ENCODE peak calls at places on chromosomes 16 and 17, in eight cellular contexts. O, N, H, C, V, I, T and J are unnamed samples.

GRCh38 chr16:4260360-4260759 is 12.5 kb downstream of the TFAP4 start:
- DNase-seq in O (no peak), N (no peak), H (no peak), C (peak), V (no peak), I (peak), T (peak), J (peak)

GRCh38 chr16:26765087-26765486 is 301.6 kb upstream of the C16orf82 start:
- DNase-seq in O (peak), N (no peak), H (no peak), C (no peak), V (peak), I (no peak), T (no peak), J (no peak)

GRCh38 chr16:57795431-57795878 is 6.8 kb downstream of the KIFC3 start:
- DNase-seq in O (peak), N (peak), H (no peak), C (peak), V (peak), I (peak), T (peak), J (peak)

GRCh38 chr17:4658478-4659305 is 17.2 kb upstream of the ALOX15 start:
- DNase-seq in O (no peak), N (no peak), H (no peak), C (no peak), V (no peak), I (no peak), T (no peak), J (peak)

GRCh38 chr16:46632778-46633733 is 11.9 kb upstream of the SHCBP1 start:
- DNase-seq in O (no peak), N (no peak), H (no peak), C (no peak), V (no peak), I (no peak), T (no peak), J (no peak)

GRCh38 chr17:46794318-46794717 is 24.2 kb downstream of the WNT3 start:
- DNase-seq in O (no peak), N (no peak), H (no peak), C (no peak), V (no peak), I (no peak), T (no peak), J (no peak)

GRCh38 chr17:75263051-75263450 is 1.4 kb downstream of the MRPS7 start:
- DNase-seq in O (no peak), N (no peak), H (no peak), C (no peak), V (no peak), I (no peak), T (no peak), J (no peak)

GRCh38 chr16:58474296-58474695 is 25.6 kb upstream of the NDRG4 start:
- DNase-seq in O (no peak), N (no peak), H (no peak), C (no peak), V (no peak), I (no peak), T (no peak), J (no peak)

GRCh38 chr17:35590249-35590824 is 3.2 kb downstream of the AP2B1 start:
- DNase-seq in O (no peak), N (no peak), H (no peak), C (no peak), V (no peak), I (no peak), T (no peak), J (no peak)

GRCh38 chr17:16952401-16952800 is 19.5 kb downstream of the TNFRSF13B start:
- DNase-seq in O (no peak), N (no peak), H (no peak), C (no peak), V (no peak), I (no peak), T (no peak), J (no peak)

GRCh38 chr17:4881761-4882555 is 17.4 kb upstream of the C17orf107 start:
- DNase-seq in O (peak), N (peak), H (no peak), C (peak), V (peak), I (peak), T (peak), J (peak)

GRCh38 chr16:11734025-11734652 is 8.5 kb downstream of the TXNDC11 start:
- DNase-seq in O (peak), N (no peak), H (no peak), C (no peak), V (no peak), I (peak), T (no peak), J (no peak)

GRCh38 chr17:41547921-41548843 is 20.1 kb upstream of the KRT19 start:
- DNase-seq in O (no peak), N (peak), H (peak), C (peak), V (peak), I (peak), T (peak), J (peak)

GRCh38 chr16:88468289-88469129 is 15.4 kb downstream of the ZFPM1 start:
- DNase-seq in O (peak), N (peak), H (no peak), C (no peak), V (peak), I (no peak), T (peak), J (peak)

GRCh38 chr16:65663774-65664173 is 541.9 kb upstream of the CDH11 start:
- DNase-seq in O (no peak), N (no peak), H (no peak), C (no peak), V (no peak), I (no peak), T (no peak), J (peak)

GRCh38 chr17:36001862-36002603 is 680 bp upstream of the CCL15 start:
- DNase-seq in O (no peak), N (no peak), H (peak), C (no peak), V (peak), I (peak), T (no peak), J (peak)

GRCh38 chr16:66091462-66091861 is 275.0 kb upstream of the CDH5 start:
- DNase-seq in O (no peak), N (no peak), H (no peak), C (no peak), V (no peak), I (no peak), T (no peak), J (no peak)

GRCh38 chr17:4551141-4551540 is 4.0 kb downstream of the MYBBP1A start:
- DNase-seq in O (no peak), N (no peak), H (no peak), C (no peak), V (peak), I (no peak), T (no peak), J (no peak)

GRCh38 chr16:30541502-30542329 is 7.1 kb upstream of the ZNF747 start:
- DNase-seq in O (no peak), N (no peak), H (no peak), C (no peak), V (no peak), I (peak), T (no peak), J (peak)

GRCh38 chr17:6610011-6610410 is 30.5 kb downstream of the KIAA0753 start:
- DNase-seq in O (no peak), N (no peak), H (no peak), C (no peak), V (no peak), I (no peak), T (no peak), J (no peak)

GRCh38 chr16:82935781-82936180 is 309.0 kb downstream of the CDH13 start:
- DNase-seq in O (no peak), N (no peak), H (no peak), C (no peak), V (no peak), I (no peak), T (no peak), J (no peak)

GRCh38 chr16:25051446-25052160 is 36.4 kb upstream of the ARHGAP17 start:
- DNase-seq in O (peak), N (no peak), H (no peak), C (no peak), V (peak), I (no peak), T (peak), J (peak)

GRCh38 chr16:87542531-87543102 is 49.8 kb upstream of the ZCCHC14 start:
- DNase-seq in O (no peak), N (no peak), H (no peak), C (no peak), V (no peak), I (no peak), T (no peak), J (no peak)

GRCh38 chr16:1769402-1770300 is 1.7 kb downstream of the NME3 start:
- DNase-seq in O (no peak), N (no peak), H (no peak), C (no peak), V (no peak), I (no peak), T (no peak), J (no peak)

GRCh38 chr16:23408242-23409201 is 44.5 kb downstream of the COG7 start:
- DNase-seq in O (no peak), N (peak), H (no peak), C (no peak), V (peak), I (peak), T (no peak), J (peak)

GRCh38 chr17:75271955-75272847 is 1.2 kb upstream of the MIF4GD start:
- DNase-seq in O (peak), N (peak), H (no peak), C (no peak), V (peak), I (no peak), T (no peak), J (no peak)

GRCh38 chr17:1137465-1137894 is 42.3 kb downstream of the ABR start:
- DNase-seq in O (no peak), N (no peak), H (no peak), C (no peak), V (peak), I (peak), T (no peak), J (peak)

GRCh38 chr17:38724337-38724988 is 5.7 kb upstream of the CISD3 start:
- DNase-seq in O (no peak), N (peak), H (no peak), C (no peak), V (no peak), I (peak), T (no peak), J (no peak)

GRCh38 chr17:80115159-80115558 is 13.8 kb downstream of the GAA start:
- DNase-seq in O (no peak), N (no peak), H (no peak), C (no peak), V (no peak), I (no peak), T (no peak), J (no peak)

GRCh38 chr17:80116923-80117380 is 15.6 kb downstream of the GAA start:
- DNase-seq in O (no peak), N (no peak), H (peak), C (no peak), V (no peak), I (no peak), T (no peak), J (no peak)

GRCh38 chr17:80114758-80115157 is 13.4 kb downstream of the GAA start:
- DNase-seq in O (no peak), N (no peak), H (no peak), C (no peak), V (no peak), I (no peak), T (no peak), J (no peak)

GRCh38 chr17:80117491-80118401 is 16.4 kb downstream of the GAA start:
- DNase-seq in O (no peak), N (peak), H (no peak), C (no peak), V (no peak), I (no peak), T (no peak), J (no peak)

DNA sequence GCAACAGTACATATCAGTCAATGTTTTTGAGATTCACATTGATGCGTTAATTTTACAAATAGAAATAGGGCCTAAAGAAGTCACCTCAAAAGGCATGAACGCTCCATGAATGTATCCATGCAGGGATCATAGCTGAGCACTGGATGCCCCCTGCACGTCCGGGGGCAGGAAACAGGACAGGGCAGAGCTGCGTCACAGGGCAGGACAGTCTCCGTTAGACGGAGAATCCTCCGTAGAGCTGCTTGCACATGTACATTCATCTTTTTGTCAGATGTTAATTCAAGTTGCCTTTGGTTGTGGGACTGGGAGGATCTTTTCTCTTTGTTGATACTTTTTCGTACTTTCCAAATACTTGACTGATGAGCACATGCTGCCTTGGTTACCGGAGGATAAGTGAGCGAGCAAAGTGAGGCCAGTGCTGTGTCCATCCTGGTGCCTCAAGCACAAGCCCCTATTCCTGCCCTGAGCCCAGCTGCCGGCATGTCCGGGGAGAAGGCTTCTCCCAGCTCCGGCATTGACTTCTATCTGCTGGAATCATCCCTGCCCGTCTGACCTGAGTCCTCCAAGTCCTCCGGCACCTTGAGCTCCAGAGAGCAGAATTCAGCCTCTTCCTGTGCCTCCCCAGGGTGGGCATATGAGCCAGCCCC is 15.0 kb downstream of the GAA start:
- DNase-seq in O (no peak), N (no peak), H (peak), C (no peak), V (no peak), I (no peak), T (no peak), J (no peak)
- H3K4me3 ChIP-seq in O (no peak), N (no peak), H (no peak), C (no peak), V (no peak), I (no peak), T (no peak), J (no peak)

DNA sequence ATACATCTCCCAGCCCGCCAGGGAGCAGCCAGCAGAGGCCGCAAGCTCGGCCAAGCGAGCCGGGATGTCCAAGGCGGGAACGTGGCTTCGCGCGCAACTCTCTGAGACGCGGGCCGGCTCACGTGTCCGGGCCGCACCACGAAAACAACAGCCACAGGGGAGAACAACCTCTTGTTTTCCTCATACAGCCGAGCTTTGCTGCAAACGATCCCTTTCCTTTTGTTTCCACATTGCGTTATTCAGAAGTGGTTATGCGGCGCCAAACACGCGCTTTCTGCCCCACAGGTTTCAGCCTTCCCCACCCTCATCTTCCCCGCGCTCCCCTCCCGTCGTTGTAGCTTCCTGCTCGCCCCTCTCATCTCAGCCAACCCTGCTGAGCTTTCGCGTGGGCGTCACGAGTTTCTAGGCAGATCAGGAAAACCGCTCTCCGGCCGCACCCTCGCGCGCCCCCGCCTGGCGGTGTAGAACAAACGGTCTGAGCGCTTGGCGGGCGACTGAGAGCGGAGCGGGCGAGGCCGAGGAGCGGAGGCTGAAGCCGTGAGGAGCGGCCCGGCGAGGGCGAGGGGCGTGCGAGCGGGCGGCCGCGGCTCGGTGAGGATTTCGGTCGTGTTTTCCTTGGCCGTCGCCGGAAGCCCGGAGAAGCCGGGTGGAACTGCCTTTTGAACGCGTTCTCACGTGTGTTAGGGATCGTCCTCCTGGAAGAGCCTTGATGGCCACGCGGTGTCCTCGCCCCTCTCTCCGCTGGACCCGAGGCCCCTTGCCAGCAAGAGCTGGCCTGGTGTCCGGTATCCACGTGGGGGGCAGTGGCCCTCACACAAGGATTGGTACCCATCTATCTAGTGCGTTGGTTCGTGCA is 6.6 kb upstream of the SMARCD2 start:
- DNase-seq in O (peak), N (peak), H (peak), C (peak), V (peak), I (peak), T (peak), J (peak)
- TF ChIP-seq CTCF in O (peak), N (peak), H (peak), C (peak), V (peak), I (peak), T (peak), J (peak)

GRCh38 chr17:7882629-7883028 is 6.0 kb upstream of the CHD3 start:
- DNase-seq in O (no peak), N (no peak), H (no peak), C (no peak), V (no peak), I (no peak), T (no peak), J (no peak)
- H3K4me3 ChIP-seq in O (no peak), N (no peak), H (no peak), C (no peak), V (no peak), I (no peak), T (no peak), J (no peak)

GRCh38 chr16:13435873-13436474 is 484.0 kb upstream of the ERCC4 start:
- DNase-seq in O (peak), N (no peak), H (no peak), C (no peak), V (no peak), I (no peak), T (peak), J (no peak)
- TF ChIP-seq CTCF in O (peak), N (no peak), H (no peak), C (no peak), V (no peak), I (no peak), T (peak), J (no peak)

GRCh38 chr17:8409966-8410881 is 12.6 kb upstream of the RNF222 start:
- DNase-seq in O (peak), N (peak), H (peak), C (peak), V (peak), I (peak), T (peak), J (peak)
- H3K4me3 ChIP-seq in O (no peak), N (no peak), H (no peak), C (no peak), V (no peak), I (no peak), T (no peak), J (peak)

GRCh38 chr16:5487728-5488127 is 390.1 kb upstream of the EEF2KMT start:
- DNase-seq in O (no peak), N (no peak), H (no peak), C (no peak), V (no peak), I (no peak), T (no peak), J (no peak)

GRCh38 chr16:5488581-5488980 is 391.0 kb upstream of the EEF2KMT start:
- DNase-seq in O (no peak), N (no peak), H (no peak), C (no peak), V (no peak), I (no peak), T (no peak), J (no peak)

GRCh38 chr16:5496013-5496412 is 398.4 kb upstream of the EEF2KMT start:
- DNase-seq in O (no peak), N (no peak), H (no peak), C (no peak), V (no peak), I (no peak), T (no peak), J (no peak)

GRCh38 chr16:5490499-5490898 is 392.9 kb upstream of the EEF2KMT start:
- DNase-seq in O (peak), N (no peak), H (no peak), C (no peak), V (peak), I (peak), T (peak), J (no peak)
- TF ChIP-seq CTCF in O (peak), N (peak), H (no peak), C (peak), V (peak), I (peak), T (peak), J (no peak)